ENCODE peak calls at places on chromosome 3, in eight cellular contexts. A, B, G, J, D, Z, P and V are unnamed samples.

GRCh38 chr3:126836220-126836860 is 132.3 kb downstream of the CHCHD6 start:
- DNase-seq in A (no peak), B (no peak), G (peak), J (no peak), D (peak), Z (no peak), P (no peak), V (no peak)

GRCh38 chr3:13016083-13016725 is 57.0 kb downstream of the IQSEC1 start:
- DNase-seq in A (no peak), B (no peak), G (peak), J (no peak), D (no peak), Z (peak), P (peak), V (no peak)

GRCh38 chr3:188320757-188321156 is 166.8 kb downstream of the LPP start:
- DNase-seq in A (peak), B (peak), G (no peak), J (peak), D (no peak), Z (no peak), P (no peak), V (peak)

GRCh38 chr3:167978486-167978885 is 117.2 kb downstream of the GOLIM4 start:
- DNase-seq in A (no peak), B (no peak), G (no peak), J (no peak), D (no peak), Z (no peak), P (no peak), V (no peak)

GRCh38 chr3:188946837-188947236 is 224.9 kb upstream of the TPRG1 start:
- DNase-seq in A (no peak), B (no peak), G (no peak), J (no peak), D (no peak), Z (no peak), P (no peak), V (peak)

GRCh38 chr3:52291508-52292181 is 4.0 kb downstream of the GLYCTK start:
- DNase-seq in A (no peak), B (peak), G (peak), J (no peak), D (no peak), Z (peak), P (peak), V (no peak)

GRCh38 chr3:120555661-120556509 is 40.3 kb upstream of the NDUFB4 start:
- DNase-seq in A (no peak), B (no peak), G (no peak), J (peak), D (no peak), Z (peak), P (peak), V (no peak)

GRCh38 chr3:153572165-153572564 is 410.1 kb downstream of the RAP2B start:
- DNase-seq in A (no peak), B (no peak), G (no peak), J (no peak), D (no peak), Z (no peak), P (no peak), V (peak)

GRCh38 chr3:152436707-152437615 is 168.2 kb downstream of the MBNL1 start:
- DNase-seq in A (no peak), B (no peak), G (no peak), J (no peak), D (no peak), Z (no peak), P (no peak), V (peak)

GRCh38 chr3:42601898-42602581 is 1.6 kb downstream of the NKTR start:
- DNase-seq in A (no peak), B (no peak), G (no peak), J (no peak), D (no peak), Z (no peak), P (no peak), V (peak)

GRCh38 chr3:112865757-112866156 is 19.1 kb upstream of the CD200R1L start:
- DNase-seq in A (no peak), B (no peak), G (no peak), J (no peak), D (no peak), Z (no peak), P (no peak), V (no peak)

GRCh38 chr3:99662838-99663570 is 24.6 kb downstream of the COL8A1 start:
- DNase-seq in A (no peak), B (no peak), G (no peak), J (no peak), D (no peak), Z (no peak), P (no peak), V (no peak)

GRCh38 chr3:117919611-117920010 is 1115.0 kb downstream of the IGSF11 start:
- DNase-seq in A (no peak), B (no peak), G (no peak), J (no peak), D (no peak), Z (no peak), P (no peak), V (no peak)

GRCh38 chr3:100083209-100083608 is 31.1 kb downstream of the FILIP1L start:
- DNase-seq in A (no peak), B (no peak), G (no peak), J (no peak), D (no peak), Z (no peak), P (no peak), V (no peak)

GRCh38 chr3:71111784-71112440 is 471.6 kb downstream of the FOXP1 start:
- DNase-seq in A (peak), B (peak), G (no peak), J (no peak), D (no peak), Z (no peak), P (no peak), V (peak)

GRCh38 chr3:121793078-121793477 is 41.8 kb downstream of the IQCB1 start:
- DNase-seq in A (no peak), B (no peak), G (no peak), J (no peak), D (no peak), Z (no peak), P (no peak), V (no peak)

GRCh38 chr3:131077904-131078303 is 51.2 kb downstream of the NEK11 start:
- DNase-seq in A (no peak), B (no peak), G (no peak), J (no peak), D (no peak), Z (no peak), P (no peak), V (no peak)

GRCh38 chr3:81545572-81545971 is 215.9 kb downstream of the GBE1 start:
- DNase-seq in A (peak), B (peak), G (no peak), J (no peak), D (no peak), Z (no peak), P (no peak), V (peak)

DNA sequence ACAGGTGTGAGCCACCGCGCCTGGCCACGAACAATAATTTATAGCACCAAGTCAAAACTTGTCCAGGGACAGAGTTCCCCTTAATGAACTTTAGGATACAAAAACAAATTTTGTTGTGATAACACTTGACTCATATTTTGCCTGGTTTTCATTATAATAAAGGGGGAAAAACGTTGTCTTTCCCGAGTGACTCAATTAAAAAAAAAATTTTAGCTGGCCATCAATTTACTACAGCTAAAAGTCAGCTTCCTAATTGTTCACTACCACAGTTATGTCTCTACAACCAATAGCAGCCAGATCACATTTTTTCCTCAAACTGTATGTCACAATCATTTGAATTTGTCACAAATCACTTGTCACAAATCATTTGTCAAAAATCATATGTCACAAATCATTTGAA is 116.0 kb downstream of the P3H2 start:
- DNase-seq in A (no peak), B (no peak), G (no peak), J (no peak), D (no peak), Z (no peak), P (no peak), V (peak)
- TF ChIP-seq CTCF in A (no peak), B (no peak), G (no peak), J (no peak), D (no peak), Z (no peak), P (no peak), V (no peak)

DNA sequence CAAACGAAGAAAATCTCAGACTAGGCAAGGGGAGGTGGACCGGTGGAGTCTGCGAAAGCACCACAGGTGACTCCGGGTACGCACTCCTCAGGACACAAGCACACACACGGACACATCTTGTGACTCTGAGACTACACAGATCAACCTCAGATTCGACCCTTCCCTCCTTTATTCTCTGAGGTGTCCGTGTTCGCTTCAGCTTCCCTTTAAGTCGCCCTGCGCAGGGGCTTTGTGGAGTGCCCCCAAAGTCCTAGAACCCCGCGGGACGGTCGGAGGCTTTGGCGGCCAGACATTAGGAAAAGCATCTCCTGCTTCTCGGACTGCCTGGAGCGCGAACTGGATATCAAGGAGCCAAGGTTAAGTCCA is 805 bp downstream of the DGKG start:
- DNase-seq in A (no peak), B (no peak), G (no peak), J (no peak), D (no peak), Z (no peak), P (no peak), V (no peak)
- H3K4me3 ChIP-seq in A (no peak), B (no peak), G (peak), J (peak), D (peak), Z (peak), P (peak), V (no peak)

DNA sequence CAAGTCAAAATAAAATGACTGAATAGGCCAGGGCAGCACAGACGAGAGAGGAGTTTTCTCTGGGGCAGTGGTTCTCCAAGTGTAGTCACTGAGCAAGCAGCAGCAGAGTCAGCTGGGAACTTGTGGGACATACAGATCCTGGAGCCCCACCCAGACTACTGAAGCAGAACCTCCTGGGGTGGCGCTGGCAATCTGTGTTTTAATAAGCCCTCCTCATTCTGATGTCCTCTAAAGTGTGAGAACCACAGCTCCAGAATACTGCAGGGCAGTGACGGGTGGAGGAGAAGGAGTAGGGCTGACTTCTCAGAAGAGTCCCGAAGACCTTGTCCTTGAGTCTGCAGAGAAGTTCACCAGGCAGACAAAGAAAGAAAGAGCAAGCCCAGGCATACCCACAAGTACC is 251.3 kb upstream of the HES1 start:
- DNase-seq in A (no peak), B (no peak), G (peak), J (peak), D (peak), Z (peak), P (no peak), V (no peak)
- TF ChIP-seq CTCF in A (no peak), B (no peak), G (no peak), J (no peak), D (no peak), Z (no peak), P (no peak), V (no peak)

GRCh38 chr3:43619593-43619992 is 2.2 kb downstream of the ANO10 start:
- DNase-seq in A (no peak), B (no peak), G (no peak), J (no peak), D (no peak), Z (no peak), P (no peak), V (no peak)

GRCh38 chr3:43621406-43621973 is 321 bp downstream of the ANO10 start:
- DNase-seq in A (no peak), B (no peak), G (no peak), J (peak), D (peak), Z (peak), P (no peak), V (no peak)

GRCh38 chr3:43624619-43625305 is 3.0 kb upstream of the ANO10 start:
- DNase-seq in A (no peak), B (no peak), G (no peak), J (no peak), D (no peak), Z (no peak), P (no peak), V (no peak)

GRCh38 chr3:43620953-43621405 is 832 bp downstream of the ANO10 start:
- DNase-seq in A (no peak), B (peak), G (no peak), J (no peak), D (no peak), Z (no peak), P (no peak), V (no peak)

DNA sequence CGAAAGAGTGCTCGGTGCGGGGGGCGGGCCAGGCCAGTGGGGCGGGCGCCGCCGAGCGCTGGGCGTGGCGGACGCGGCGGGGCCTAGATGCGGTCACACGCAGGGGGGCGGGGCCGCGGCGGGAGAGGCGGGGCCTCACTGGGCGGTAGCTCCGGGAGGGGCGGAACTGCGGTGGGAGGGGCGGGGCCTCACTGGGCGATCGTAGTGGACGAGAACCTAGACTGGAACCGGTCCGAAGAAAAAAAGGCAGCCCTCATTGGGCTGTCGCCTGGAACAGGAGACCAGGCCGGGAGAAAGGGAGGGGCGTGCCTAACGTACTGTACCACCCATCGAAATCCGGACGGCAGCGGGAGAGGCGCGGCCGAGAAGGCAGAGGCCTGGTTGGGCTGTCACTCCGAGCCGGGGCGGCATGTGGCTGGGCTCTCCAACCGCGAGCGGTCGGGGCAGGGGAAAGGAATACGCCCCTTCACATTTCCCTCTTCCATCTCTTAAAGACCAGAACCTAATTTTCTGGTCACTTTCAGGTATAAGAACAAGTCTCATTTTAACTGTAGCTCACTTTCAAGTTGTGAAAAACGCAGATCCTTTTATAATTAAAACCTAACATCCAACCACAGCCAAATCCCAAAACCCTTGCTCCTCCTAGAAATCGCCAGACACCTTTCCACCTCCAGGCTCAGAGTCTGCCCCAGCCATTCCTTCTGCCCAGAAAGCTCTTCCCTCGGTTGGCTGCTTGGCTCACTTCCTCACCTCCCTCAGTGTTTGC is at the start of gene ANO10:
- DNase-seq in A (peak), B (peak), G (peak), J (peak), D (peak), Z (peak), P (peak), V (peak)
- H3K4me3 ChIP-seq in A (peak), B (peak), G (peak), J (peak), D (peak), Z (peak), P (peak), V (peak)

GRCh38 chr3:26406636-26407035 is 215.9 kb upstream of the LRRC3B start:
- DNase-seq in A (no peak), B (no peak), G (no peak), J (no peak), D (no peak), Z (no peak), P (no peak), V (no peak)
- TF ChIP-seq CTCF in A (no peak), B (no peak), G (no peak), J (no peak), D (no peak), Z (no peak), P (no peak), V (no peak)

GRCh38 chr3:123447749-123448502 is 964 bp downstream of the ADCY5 start:
- DNase-seq in A (no peak), B (no peak), G (no peak), J (no peak), D (no peak), Z (no peak), P (peak), V (no peak)
- H3K4me3 ChIP-seq in A (no peak), B (no peak), G (peak), J (peak), D (peak), Z (peak), P (peak), V (no peak)

DNA sequence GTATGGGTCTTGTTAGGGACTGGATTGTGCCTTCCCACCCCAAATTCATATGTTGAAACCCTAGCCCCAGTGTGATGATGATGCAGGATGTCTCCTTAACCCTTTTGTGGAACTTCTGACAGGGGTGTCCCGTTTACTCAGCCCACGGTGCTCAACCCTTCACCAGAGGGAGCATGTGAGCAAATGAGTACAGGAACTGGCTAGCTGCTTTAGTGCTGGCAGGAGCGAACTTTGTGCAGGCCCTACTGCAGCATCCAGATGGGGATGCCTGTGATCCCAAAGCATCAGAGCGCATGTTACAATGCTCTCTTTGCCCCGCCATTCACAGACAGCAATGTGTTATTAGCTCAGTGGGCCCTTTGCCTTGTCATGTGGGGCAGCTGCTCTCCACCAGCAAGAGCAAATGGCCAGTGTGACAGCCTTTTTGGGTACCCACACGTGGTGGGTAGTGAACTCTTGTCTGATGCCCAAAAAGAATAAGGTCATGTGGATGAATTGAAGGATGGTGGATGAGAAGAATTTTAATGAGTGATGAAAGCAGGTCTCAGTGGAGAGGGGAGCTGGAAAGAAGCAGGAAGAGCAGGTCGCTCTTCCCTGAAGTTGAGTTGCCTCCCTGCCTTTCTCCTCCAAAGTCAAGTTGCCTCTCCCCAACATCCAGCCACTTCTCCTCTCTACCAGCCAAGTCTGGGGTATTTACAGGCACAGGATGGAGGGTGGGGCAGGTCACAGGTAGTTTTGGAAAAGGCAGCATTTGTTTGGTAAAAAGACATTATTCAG is 63.3 kb upstream of the STRIT1 start:
- DNase-seq in A (no peak), B (no peak), G (no peak), J (no peak), D (no peak), Z (no peak), P (no peak), V (no peak)
- TF ChIP-seq CTCF in A (peak), B (no peak), G (no peak), J (no peak), D (no peak), Z (no peak), P (no peak), V (peak)

DNA sequence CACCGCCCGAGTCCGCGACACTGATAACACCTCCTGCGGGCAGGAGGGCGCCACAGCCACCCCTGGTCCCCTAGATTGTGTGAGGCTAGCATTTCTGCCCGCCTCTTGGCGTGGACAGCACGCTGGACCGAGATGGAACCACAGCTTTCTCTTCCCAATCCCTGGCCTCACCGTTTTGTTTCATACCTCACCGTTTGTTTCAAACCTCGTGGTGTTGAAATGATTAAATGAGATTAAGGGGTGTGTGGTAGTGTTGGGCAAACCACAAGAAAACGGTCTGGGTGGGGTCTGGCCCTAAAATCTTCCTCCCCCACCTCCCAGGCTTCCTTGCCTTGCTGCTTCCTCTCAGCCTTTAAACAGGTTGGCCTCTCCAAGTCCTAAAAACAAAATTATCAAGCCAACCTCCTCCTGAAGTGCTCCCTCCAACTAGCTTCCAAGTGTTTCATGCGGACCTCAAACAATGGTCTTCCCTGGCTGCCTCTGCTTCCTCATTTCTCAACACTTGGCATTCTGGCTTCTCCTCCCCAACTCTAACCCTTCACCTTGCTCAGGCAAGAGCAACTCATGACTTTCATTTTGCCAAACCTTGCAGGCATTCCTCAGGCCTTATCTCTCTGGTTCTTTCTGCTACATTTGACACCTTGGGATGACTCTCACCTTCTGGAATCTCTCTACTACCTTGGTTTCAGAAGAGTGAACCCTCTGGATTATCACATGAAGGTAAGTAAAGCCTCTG is 1.4 kb upstream of the ATP13A3 start:
- DNase-seq in A (no peak), B (peak), G (no peak), J (no peak), D (no peak), Z (peak), P (no peak), V (no peak)
- H3K4me3 ChIP-seq in A (no peak), B (peak), G (no peak), J (peak), D (peak), Z (no peak), P (peak), V (no peak)

DNA sequence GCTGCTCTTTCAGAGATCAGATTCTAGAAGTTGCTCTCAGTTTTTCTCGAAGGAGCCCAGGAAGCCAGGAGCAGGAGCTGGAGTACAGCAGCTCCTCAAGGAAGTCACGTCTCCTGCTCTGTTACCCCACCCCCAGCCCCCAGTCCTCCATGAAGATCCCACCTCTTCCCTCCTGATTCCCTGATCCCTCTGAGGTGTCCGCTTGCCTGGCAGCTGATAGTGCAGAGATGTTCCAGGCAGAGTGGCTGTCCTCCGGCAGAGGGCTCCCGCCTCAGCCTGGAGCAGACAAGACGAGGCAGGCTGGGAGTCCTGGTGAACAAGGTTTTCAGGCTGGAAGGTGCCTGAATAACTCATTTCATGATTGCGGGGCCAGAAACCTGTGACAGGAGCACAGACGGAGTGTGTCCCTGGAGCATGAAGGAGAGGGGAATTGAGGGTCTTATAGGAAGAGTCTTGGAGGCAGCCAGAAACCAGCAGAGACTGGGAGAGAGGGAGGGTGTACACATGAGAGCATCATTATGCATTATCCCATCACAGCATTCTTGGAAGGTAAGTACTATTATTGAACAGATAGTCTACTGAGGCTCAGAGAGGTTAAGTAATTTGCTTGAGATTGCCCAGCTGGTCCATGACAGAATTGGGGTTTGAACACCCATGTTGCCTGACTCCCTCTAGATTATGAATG is 1.2 kb downstream of the HRH1 start:
- DNase-seq in A (peak), B (peak), G (peak), J (peak), D (peak), Z (peak), P (peak), V (peak)
- TF ChIP-seq CTCF in A (peak), B (peak), G (peak), J (peak), D (peak), Z (peak), P (peak), V (peak)